ENCODE peak calls at places on chromosomes 5 and 9, in ten cellular contexts. F, R, Z, S, A, E, C, Y, D and L are unnamed samples.

GRCh38 chr5:76379316-76379715 is 23.8 kb upstream of the IQGAP2 start:
- DNase-seq in F (no peak), R (no peak), Z (no peak), S (no peak), A (no peak), E (no peak), C (no peak), Y (no peak), D (no peak), L (no peak)

GRCh38 chr9:94204174-94204573 is 54.9 kb upstream of the ZNF169 start:
- DNase-seq in F (no peak), R (no peak), Z (no peak), S (no peak), A (no peak), E (no peak), C (no peak), Y (no peak), D (no peak), L (no peak)

GRCh38 chr9:95313010-95313498 is 4.5 kb downstream of the FANCC start:
- DNase-seq in F (peak), R (no peak), Z (no peak), S (peak), A (peak), E (peak), C (peak), Y (no peak), D (peak), L (peak)

GRCh38 chr9:3746296-3747275 is 220.8 kb upstream of the RFX3 start:
- DNase-seq in F (no peak), R (no peak), Z (no peak), S (peak), A (peak), E (peak), C (no peak), Y (no peak), D (peak), L (peak)

GRCh38 chr5:169910393-169910792 is 69.9 kb downstream of the INSYN2B start:
- DNase-seq in F (no peak), R (no peak), Z (no peak), S (no peak), A (no peak), E (no peak), C (no peak), Y (no peak), D (no peak), L (no peak)

GRCh38 chr5:78677777-78678668 is 29.5 kb upstream of the LHFPL2 start:
- DNase-seq in F (peak), R (no peak), Z (no peak), S (no peak), A (peak), E (peak), C (no peak), Y (no peak), D (peak), L (peak)

GRCh38 chr5:1437452-1437851 is 7.8 kb downstream of the SLC6A3 start:
- DNase-seq in F (peak), R (no peak), Z (no peak), S (no peak), A (peak), E (no peak), C (no peak), Y (no peak), D (peak), L (peak)

GRCh38 chr9:134320916-134321570 is 5.2 kb upstream of the RXRA start:
- DNase-seq in F (no peak), R (no peak), Z (no peak), S (no peak), A (no peak), E (no peak), C (no peak), Y (no peak), D (no peak), L (no peak)

GRCh38 chr9:69805962-69806633 is 14.5 kb upstream of the CFAP95 start:
- DNase-seq in F (peak), R (no peak), Z (no peak), S (no peak), A (no peak), E (no peak), C (peak), Y (no peak), D (no peak), L (peak)

GRCh38 chr5:72241346-72242003 is 78.6 kb downstream of the MRPS27 start:
- DNase-seq in F (no peak), R (no peak), Z (no peak), S (no peak), A (no peak), E (no peak), C (peak), Y (no peak), D (no peak), L (no peak)

GRCh38 chr9:114504341-114505186 is 709 bp downstream of the WHRN start:
- DNase-seq in F (no peak), R (peak), Z (peak), S (peak), A (no peak), E (peak), C (peak), Y (peak), D (peak), L (peak)